ENCODE peak calls at places on chromosomes 16 and 17, in six cellular contexts. M is AG08396, B is GOT3, V is tibial nerve, W is T-cell, N is NCI-H2081. Q is an unnamed sample.

GRCh38 chr17:57722704-57723043 is 22.4 kb downstream of the CCDC182 start:
- DNase-seq in B (no peak), N (no peak), V (no peak), W (no peak), M (no peak), Q (no peak)

GRCh38 chr17:3260163-3260562 is 38.0 kb downstream of the OR3A1 start:
- DNase-seq in W (no peak), N (no peak), V (no peak), M (no peak), B (no peak), Q (no peak)

GRCh38 chr17:78746263-78746948 is 35.7 kb downstream of the CYTH1 start:
- DNase-seq in W (no peak), B (no peak), N (no peak), M (no peak), V (no peak), Q (no peak)

GRCh38 chr16:88684569-88685155 is 1.6 kb downstream of the SNAI3 start:
- DNase-seq in M (no peak), N (no peak), V (no peak), B (no peak), W (no peak), Q (no peak)

GRCh38 chr17:68302066-68302564 is 10.8 kb downstream of the ARSG start:
- DNase-seq in N (peak), W (no peak), B (no peak), V (peak), M (peak), Q (no peak)

GRCh38 chr16:64089697-64090096 is 1032.2 kb downstream of the CDH11 start:
- DNase-seq in M (no peak), W (no peak), B (no peak), V (no peak), N (peak), Q (no peak)

GRCh38 chr16:68539704-68540370 is 746 bp downstream of the ZFP90 start:
- DNase-seq in B (no peak), M (peak), N (no peak), W (no peak), V (no peak), Q (peak)

GRCh38 chr16:84869464-84869863 is 49.7 kb downstream of the CRISPLD2 start:
- DNase-seq in M (no peak), N (no peak), B (no peak), W (no peak), V (no peak), Q (no peak)

GRCh38 chr17:15413101-15413750 is 54.2 kb downstream of the CDRT4 start:
- DNase-seq in B (no peak), W (no peak), N (no peak), V (no peak), M (no peak), Q (no peak)

GRCh38 chr17:14361945-14362508 is 61.1 kb downstream of the HS3ST3B1 start:
- DNase-seq in M (no peak), V (no peak), B (no peak), N (no peak), W (no peak), Q (no peak)

GRCh38 chr17:39235555-39236221 is 9.9 kb upstream of the STAC2 start:
- DNase-seq in V (no peak), M (peak), N (peak), B (no peak), W (peak), Q (peak)

Q was measured in HTR-8/SVneo.